ENCODE peak calls at places on chromosomes 6 and 20, in nine cellular contexts. One of them, this sample, is unnamed.

GRCh38 chr6:149342525-149342924 is 25.0 kb downstream of the TAB2 start:
- DNase-seq in progenitor cell of endocrine pancreas: no peak
- DNase-seq in hepatocyte: no peak
- DNase-seq in IMR-90: no peak
- DNase-seq in MM.1S: no peak
- DNase-seq in breast epithelium: no peak
- DNase-seq in omental fat pad: no peak
- DNase-seq in astrocyte: no peak
- DNase-seq in AG04450: no peak
- DNase-seq in this sample: no peak

GRCh38 chr6:139409026-139409425 is 34.6 kb upstream of the CITED2 start:
- DNase-seq in astrocyte: peak
- DNase-seq in IMR-90: peak
- DNase-seq in AG04450: no peak
- DNase-seq in hepatocyte: no peak
- DNase-seq in breast epithelium: no peak
- DNase-seq in omental fat pad: no peak
- DNase-seq in MM.1S: no peak
- DNase-seq in progenitor cell of endocrine pancreas: no peak
- DNase-seq in this sample: no peak

GRCh38 chr6:31270788-31271640 is 878 bp downstream of the HLA-C start:
- DNase-seq in breast epithelium: peak
- DNase-seq in hepatocyte: peak
- DNase-seq in IMR-90: peak
- DNase-seq in MM.1S: peak
- DNase-seq in AG04450: no peak
- DNase-seq in omental fat pad: no peak
- DNase-seq in progenitor cell of endocrine pancreas: peak
- DNase-seq in astrocyte: peak
- DNase-seq in this sample: no peak

GRCh38 chr20:58893355-58894151 is 41.0 kb downstream of the GNAS start:
- DNase-seq in IMR-90: peak
- DNase-seq in MM.1S: no peak
- DNase-seq in breast epithelium: no peak
- DNase-seq in omental fat pad: no peak
- DNase-seq in progenitor cell of endocrine pancreas: no peak
- DNase-seq in AG04450: no peak
- DNase-seq in hepatocyte: no peak
- DNase-seq in astrocyte: peak
- DNase-seq in this sample: no peak

GRCh38 chr6:138593100-138593877 is 94.0 kb upstream of the NHSL1 start:
- DNase-seq in breast epithelium: no peak
- DNase-seq in hepatocyte: peak
- DNase-seq in IMR-90: peak
- DNase-seq in AG04450: peak
- DNase-seq in omental fat pad: no peak
- DNase-seq in progenitor cell of endocrine pancreas: no peak
- DNase-seq in astrocyte: peak
- DNase-seq in MM.1S: no peak
- DNase-seq in this sample: no peak

GRCh38 chr6:140105857-140106256 is 731.4 kb upstream of the CITED2 start:
- DNase-seq in progenitor cell of endocrine pancreas: no peak
- DNase-seq in MM.1S: no peak
- DNase-seq in hepatocyte: peak
- DNase-seq in omental fat pad: no peak
- DNase-seq in IMR-90: no peak
- DNase-seq in AG04450: no peak
- DNase-seq in breast epithelium: no peak
- DNase-seq in astrocyte: no peak
- DNase-seq in this sample: no peak

GRCh38 chr6:118551063-118551672 is 3.1 kb downstream of the PLN start:
- DNase-seq in hepatocyte: peak
- DNase-seq in IMR-90: peak
- DNase-seq in MM.1S: peak
- DNase-seq in progenitor cell of endocrine pancreas: no peak
- DNase-seq in AG04450: peak
- DNase-seq in breast epithelium: no peak
- DNase-seq in omental fat pad: no peak
- DNase-seq in astrocyte: peak
- DNase-seq in this sample: no peak

GRCh38 chr6:21970560-21970959 is 326.3 kb downstream of the PRL start:
- DNase-seq in MM.1S: no peak
- DNase-seq in IMR-90: no peak
- DNase-seq in omental fat pad: no peak
- DNase-seq in hepatocyte: no peak
- DNase-seq in breast epithelium: no peak
- DNase-seq in astrocyte: no peak
- DNase-seq in AG04450: no peak
- DNase-seq in progenitor cell of endocrine pancreas: no peak
- DNase-seq in this sample: no peak

GRCh38 chr6:150293423-150294280 is 75.2 kb upstream of the IYD start:
- DNase-seq in breast epithelium: no peak
- DNase-seq in IMR-90: peak
- DNase-seq in astrocyte: peak
- DNase-seq in hepatocyte: peak
- DNase-seq in progenitor cell of endocrine pancreas: no peak
- DNase-seq in AG04450: no peak
- DNase-seq in MM.1S: no peak
- DNase-seq in omental fat pad: no peak
- DNase-seq in this sample: no peak

GRCh38 chr6:132995432-132995831 is 181.1 kb downstream of the RPS12 start:
- DNase-seq in IMR-90: peak
- DNase-seq in omental fat pad: no peak
- DNase-seq in AG04450: no peak
- DNase-seq in hepatocyte: no peak
- DNase-seq in MM.1S: peak
- DNase-seq in breast epithelium: no peak
- DNase-seq in astrocyte: peak
- DNase-seq in progenitor cell of endocrine pancreas: no peak
- DNase-seq in this sample: no peak

GRCh38 chr6:157813757-157814455 is 9.1 kb upstream of the SNX9 start:
- DNase-seq in MM.1S: no peak
- DNase-seq in omental fat pad: no peak
- DNase-seq in hepatocyte: no peak
- DNase-seq in astrocyte: peak
- DNase-seq in progenitor cell of endocrine pancreas: no peak
- DNase-seq in IMR-90: peak
- DNase-seq in breast epithelium: no peak
- DNase-seq in AG04450: peak
- DNase-seq in this sample: no peak

GRCh38 chr6:159416891-159417540 is 247.8 kb downstream of the FNDC1 start:
- DNase-seq in AG04450: no peak
- DNase-seq in astrocyte: no peak
- DNase-seq in breast epithelium: no peak
- DNase-seq in progenitor cell of endocrine pancreas: no peak
- DNase-seq in hepatocyte: no peak
- DNase-seq in IMR-90: no peak
- DNase-seq in MM.1S: no peak
- DNase-seq in omental fat pad: no peak
- DNase-seq in this sample: no peak

GRCh38 chr6:128655978-128656498 is 135.6 kb upstream of the PTPRK start:
- DNase-seq in hepatocyte: no peak
- DNase-seq in breast epithelium: no peak
- DNase-seq in AG04450: peak
- DNase-seq in astrocyte: peak
- DNase-seq in IMR-90: peak
- DNase-seq in omental fat pad: no peak
- DNase-seq in progenitor cell of endocrine pancreas: no peak
- DNase-seq in MM.1S: no peak
- DNase-seq in this sample: no peak

DNA sequence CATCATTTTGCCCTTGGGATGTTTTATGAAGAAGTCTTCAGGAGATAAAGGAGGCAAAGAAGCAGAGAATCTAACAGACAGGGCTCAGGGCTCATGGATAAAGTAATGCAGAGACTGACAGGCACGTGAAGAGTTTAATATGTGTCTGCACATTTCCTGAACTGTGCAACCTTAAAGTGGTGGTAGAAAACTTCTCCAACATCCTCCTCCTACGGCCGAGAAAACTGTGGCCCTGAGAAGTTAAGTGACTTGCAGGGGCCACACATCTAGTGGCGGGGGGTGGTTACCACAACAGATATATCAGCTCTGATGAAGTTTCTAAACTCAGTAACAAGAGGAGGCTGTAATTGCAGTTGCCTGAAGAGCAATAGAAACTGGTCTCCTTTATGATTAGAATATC is 61.0 kb downstream of the SOBP start:
- DNase-seq in breast epithelium: no peak
- DNase-seq in hepatocyte: no peak
- DNase-seq in astrocyte: no peak
- DNase-seq in IMR-90: no peak
- DNase-seq in AG04450: no peak
- DNase-seq in omental fat pad: no peak
- DNase-seq in MM.1S: no peak
- DNase-seq in progenitor cell of endocrine pancreas: no peak
- DNase-seq in this sample: no peak
- TF ChIP-seq CTCF in breast epithelium: no peak
- TF ChIP-seq CTCF in hepatocyte: no peak
- TF ChIP-seq CTCF in astrocyte: no peak
- TF ChIP-seq CTCF in IMR-90: no peak
- TF ChIP-seq CTCF in AG04450: no peak
- TF ChIP-seq CTCF in omental fat pad: no peak
- TF ChIP-seq CTCF in MM.1S: no peak
- TF ChIP-seq CTCF in progenitor cell of endocrine pancreas: no peak
- TF ChIP-seq CTCF in this sample: no peak

DNA sequence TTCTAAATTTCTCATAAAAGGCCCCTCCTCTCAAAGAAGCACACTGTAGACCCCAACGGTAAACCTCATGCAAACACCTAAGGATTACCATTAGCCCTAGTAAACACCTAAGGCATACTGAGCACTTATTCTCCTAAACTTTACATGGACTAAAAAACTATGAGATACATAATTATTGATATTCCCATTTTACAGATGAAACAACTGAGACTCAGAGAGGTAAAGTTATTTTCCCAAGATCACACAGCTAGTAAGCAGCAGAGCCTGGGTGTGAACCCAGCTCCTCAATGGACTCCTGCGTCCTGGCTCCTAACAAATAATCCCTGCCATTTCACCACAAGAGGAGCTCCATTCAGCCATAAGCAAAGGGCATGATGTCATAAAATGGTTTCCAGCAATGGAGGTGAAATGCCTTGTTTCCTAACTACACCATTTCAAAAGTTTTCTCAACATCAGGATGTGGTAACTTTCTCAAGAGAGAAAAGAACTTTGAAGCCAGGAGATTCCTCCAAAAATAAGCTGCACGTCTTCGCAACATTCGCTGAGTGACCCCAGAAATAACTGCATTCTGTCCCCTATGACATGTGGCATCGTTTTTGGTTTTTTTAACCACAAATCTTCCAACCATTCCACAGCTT is 4.1 kb downstream of the ATP9A start:
- DNase-seq in MM.1S: no peak
- DNase-seq in breast epithelium: no peak
- DNase-seq in IMR-90: peak
- DNase-seq in hepatocyte: no peak
- DNase-seq in omental fat pad: no peak
- DNase-seq in astrocyte: peak
- DNase-seq in AG04450: no peak
- DNase-seq in progenitor cell of endocrine pancreas: no peak
- DNase-seq in this sample: no peak
- TF ChIP-seq CTCF in MM.1S: no peak
- TF ChIP-seq CTCF in breast epithelium: no peak
- TF ChIP-seq CTCF in IMR-90: no peak
- TF ChIP-seq CTCF in hepatocyte: no peak
- TF ChIP-seq CTCF in omental fat pad: no peak
- TF ChIP-seq CTCF in astrocyte: no peak
- TF ChIP-seq CTCF in AG04450: peak
- TF ChIP-seq CTCF in progenitor cell of endocrine pancreas: no peak
- TF ChIP-seq CTCF in this sample: no peak

DNA sequence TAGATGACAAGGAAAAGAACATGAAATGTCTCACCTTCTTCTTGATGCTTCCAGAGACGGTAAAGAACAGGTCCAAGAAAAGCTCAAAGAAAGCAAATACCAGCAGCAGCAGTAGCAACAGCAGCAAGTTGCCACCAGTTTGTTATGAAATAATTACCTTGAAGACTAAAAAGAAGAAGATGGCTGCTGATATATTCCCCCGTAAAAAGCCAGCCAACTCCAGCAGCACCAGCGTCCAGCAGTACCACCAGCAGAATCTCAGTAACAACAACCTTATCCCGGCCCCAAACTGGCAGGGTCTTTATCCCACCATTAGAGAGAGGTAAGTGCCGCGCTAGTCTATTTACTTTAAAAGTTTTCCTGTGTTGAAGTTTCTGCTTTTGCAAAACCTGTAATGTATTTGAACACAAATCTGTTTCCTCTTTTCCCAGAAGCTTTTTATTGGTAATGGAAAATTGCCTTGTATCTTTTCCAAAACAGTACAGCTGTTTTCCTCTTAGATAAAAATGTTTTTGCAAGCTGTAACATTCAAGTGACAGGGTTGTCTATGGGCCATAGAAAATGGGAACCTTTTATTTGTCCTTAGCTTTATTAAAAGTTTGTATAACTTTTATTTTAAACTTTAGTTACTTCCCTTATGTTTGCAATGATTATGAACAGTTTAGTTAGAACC is 723 bp downstream of the BTBD3 start:
- DNase-seq in IMR-90: no peak
- DNase-seq in breast epithelium: no peak
- DNase-seq in astrocyte: no peak
- DNase-seq in AG04450: no peak
- DNase-seq in omental fat pad: no peak
- DNase-seq in progenitor cell of endocrine pancreas: no peak
- DNase-seq in MM.1S: no peak
- DNase-seq in hepatocyte: no peak
- DNase-seq in this sample: no peak
- TF ChIP-seq CTCF in IMR-90: no peak
- TF ChIP-seq CTCF in breast epithelium: no peak
- TF ChIP-seq CTCF in astrocyte: no peak
- TF ChIP-seq CTCF in AG04450: no peak
- TF ChIP-seq CTCF in omental fat pad: no peak
- TF ChIP-seq CTCF in progenitor cell of endocrine pancreas: no peak
- TF ChIP-seq CTCF in MM.1S: no peak
- TF ChIP-seq CTCF in hepatocyte: no peak
- TF ChIP-seq CTCF in this sample: no peak

GRCh38 chr6:36684447-36684812 is 5.9 kb downstream of the CDKN1A start:
- DNase-seq in omental fat pad: peak
- DNase-seq in astrocyte: no peak
- DNase-seq in IMR-90: no peak
- DNase-seq in breast epithelium: no peak
- DNase-seq in MM.1S: no peak
- DNase-seq in AG04450: no peak
- DNase-seq in hepatocyte: no peak
- DNase-seq in progenitor cell of endocrine pancreas: no peak
- DNase-seq in this sample: no peak

GRCh38 chr6:36686668-36687513 is 8.4 kb downstream of the CDKN1A start:
- DNase-seq in progenitor cell of endocrine pancreas: no peak
- DNase-seq in hepatocyte: no peak
- DNase-seq in omental fat pad: peak
- DNase-seq in breast epithelium: no peak
- DNase-seq in IMR-90: no peak
- DNase-seq in MM.1S: no peak
- DNase-seq in AG04450: no peak
- DNase-seq in astrocyte: no peak
- DNase-seq in this sample: no peak

GRCh38 chr6:36683656-36684446 is 5.3 kb downstream of the CDKN1A start:
- DNase-seq in astrocyte: no peak
- DNase-seq in hepatocyte: no peak
- DNase-seq in IMR-90: no peak
- DNase-seq in AG04450: no peak
- DNase-seq in breast epithelium: no peak
- DNase-seq in MM.1S: no peak
- DNase-seq in progenitor cell of endocrine pancreas: no peak
- DNase-seq in omental fat pad: peak
- DNase-seq in this sample: no peak

GRCh38 chr6:36685198-36685919 is 6.8 kb downstream of the CDKN1A start:
- DNase-seq in omental fat pad: peak
- DNase-seq in astrocyte: no peak
- DNase-seq in AG04450: no peak
- DNase-seq in MM.1S: no peak
- DNase-seq in hepatocyte: no peak
- DNase-seq in progenitor cell of endocrine pancreas: no peak
- DNase-seq in IMR-90: no peak
- DNase-seq in breast epithelium: no peak
- DNase-seq in this sample: no peak

GRCh38 chr6:36685926-36686667 is 7.6 kb downstream of the CDKN1A start:
- DNase-seq in astrocyte: no peak
- DNase-seq in breast epithelium: no peak
- DNase-seq in omental fat pad: peak
- DNase-seq in IMR-90: no peak
- DNase-seq in progenitor cell of endocrine pancreas: no peak
- DNase-seq in AG04450: no peak
- DNase-seq in hepatocyte: no peak
- DNase-seq in MM.1S: no peak
- DNase-seq in this sample: no peak
- TF ChIP-seq CTCF in astrocyte: no peak
- TF ChIP-seq CTCF in breast epithelium: no peak
- TF ChIP-seq CTCF in omental fat pad: no peak
- TF ChIP-seq CTCF in IMR-90: no peak
- TF ChIP-seq CTCF in progenitor cell of endocrine pancreas: no peak
- TF ChIP-seq CTCF in AG04450: no peak
- TF ChIP-seq CTCF in hepatocyte: no peak
- TF ChIP-seq CTCF in MM.1S: no peak
- TF ChIP-seq CTCF in this sample: no peak

This sample was measured in D721Med.